ENCODE peak calls at places on chromosomes 4 and X, in four cellular contexts. W is HepG2, O is WTC11, M is K562. A is an unnamed sample.

GRCh38 chr4:24234288-24234848 is 344.5 kb upstream of the PPARGC1A start:
- DNase-seq in W (no peak), O (no peak), M (no peak), A (no peak)

GRCh38 chrX:45628041-45628440 is 427.4 kb upstream of the DIPK2B start:
- DNase-seq in W (no peak), O (no peak), M (no peak), A (no peak)

GRCh38 chr4:26080876-26081628 is 167.0 kb downstream of the SMIM20 start:
- DNase-seq in W (no peak), O (no peak), M (no peak), A (no peak)

GRCh38 chr4:4555916-4556315 is 14.1 kb upstream of the STX18 start:
- DNase-seq in W (peak), O (no peak), M (no peak), A (no peak)

GRCh38 chr4:39637572-39638357 is 900 bp downstream of the SMIM14 start:
- DNase-seq in W (peak), O (peak), M (peak), A (peak)

GRCh38 chrX:40938418-40938817 is 146.8 kb upstream of the USP9X start:
- DNase-seq in W (no peak), O (no peak), M (no peak), A (no peak)

GRCh38 chrX:95764972-95765451 is 919.6 kb upstream of the DIAPH2 start:
- DNase-seq in W (peak), O (no peak), M (peak), A (peak)

GRCh38 chrX:69060631-69061408 is 104.4 kb downstream of the PJA1 start:
- DNase-seq in W (peak), O (peak), M (no peak), A (no peak)

GRCh38 chrX:2457289-2458133 is 43.3 kb downstream of the DHRSX start:
- DNase-seq in W (no peak), O (peak), M (peak), A (peak)

GRCh38 chrX:151981129-151981528 is 6.7 kb upstream of the GABRE start:
- DNase-seq in W (no peak), O (no peak), M (no peak), A (no peak)

GRCh38 chrX:118025193-118025592 is 91.4 kb downstream of the KLHL13 start:
- DNase-seq in W (no peak), O (no peak), M (no peak), A (no peak)

GRCh38 chrX:71996138-71996537 is 85.5 kb downstream of the NHSL2 start:
- DNase-seq in W (no peak), O (no peak), M (no peak), A (no peak)

GRCh38 chr4:38141808-38142500 is 181.8 kb downstream of the PTTG2 start:
- DNase-seq in W (no peak), O (no peak), M (no peak), A (no peak)

GRCh38 chr4:35689866-35690265 is 554.4 kb downstream of the ARAP2 start:
- DNase-seq in W (no peak), O (no peak), M (no peak), A (no peak)

GRCh38 chr4:110733901-110734300 is 111.0 kb upstream of the PITX2 start:
- DNase-seq in W (no peak), O (no peak), M (no peak), A (no peak)

GRCh38 chrX:20361890-20362262 is 95.2 kb upstream of the RPS6KA3 start:
- DNase-seq in W (peak), O (no peak), M (no peak), A (peak)

GRCh38 chr4:146340798-146341197 is 126.5 kb downstream of the REELD1 start:
- DNase-seq in W (no peak), O (no peak), M (no peak), A (no peak)

GRCh38 chr4:44165938-44166337 is 282.7 kb downstream of the KCTD8 start:
- DNase-seq in W (no peak), O (no peak), M (no peak), A (no peak)

GRCh38 chr4:186487726-186488125 is 67.6 kb downstream of the MTNR1A start:
- DNase-seq in W (no peak), O (no peak), M (no peak), A (no peak)

GRCh38 chrX:139932077-139932900 is 564 bp downstream of the ATP11C start:
- DNase-seq in W (no peak), O (peak), M (peak), A (peak)

GRCh38 chr4:52234539-52235174 is 183.6 kb downstream of the SPATA18 start:
- DNase-seq in W (peak), O (no peak), M (peak), A (peak)

GRCh38 chrX:151697537-151697936 is 2.3 kb downstream of the PRRG3 start:
- DNase-seq in W (no peak), O (no peak), M (no peak), A (no peak)

GRCh38 chr4:8725071-8725841 is 132.7 kb downstream of the CPZ start:
- DNase-seq in W (no peak), O (no peak), M (no peak), A (no peak)

GRCh38 chrX:107123750-107124149 is 5.1 kb upstream of the RBM41 start:
- DNase-seq in W (no peak), O (no peak), M (no peak), A (no peak)

GRCh38 chr4:64432674-64433073 is 23.4 kb upstream of the TECRL start:
- DNase-seq in W (no peak), O (no peak), M (no peak), A (no peak)

GRCh38 chrX:48703642-48704481 is 7.3 kb downstream of the SUV39H1 start:
- DNase-seq in W (no peak), O (no peak), M (no peak), A (no peak)

GRCh38 chr4:173121044-173121685 is 47.4 kb upstream of the GALNT7 start:
- DNase-seq in W (no peak), O (peak), M (peak), A (no peak)

DNA sequence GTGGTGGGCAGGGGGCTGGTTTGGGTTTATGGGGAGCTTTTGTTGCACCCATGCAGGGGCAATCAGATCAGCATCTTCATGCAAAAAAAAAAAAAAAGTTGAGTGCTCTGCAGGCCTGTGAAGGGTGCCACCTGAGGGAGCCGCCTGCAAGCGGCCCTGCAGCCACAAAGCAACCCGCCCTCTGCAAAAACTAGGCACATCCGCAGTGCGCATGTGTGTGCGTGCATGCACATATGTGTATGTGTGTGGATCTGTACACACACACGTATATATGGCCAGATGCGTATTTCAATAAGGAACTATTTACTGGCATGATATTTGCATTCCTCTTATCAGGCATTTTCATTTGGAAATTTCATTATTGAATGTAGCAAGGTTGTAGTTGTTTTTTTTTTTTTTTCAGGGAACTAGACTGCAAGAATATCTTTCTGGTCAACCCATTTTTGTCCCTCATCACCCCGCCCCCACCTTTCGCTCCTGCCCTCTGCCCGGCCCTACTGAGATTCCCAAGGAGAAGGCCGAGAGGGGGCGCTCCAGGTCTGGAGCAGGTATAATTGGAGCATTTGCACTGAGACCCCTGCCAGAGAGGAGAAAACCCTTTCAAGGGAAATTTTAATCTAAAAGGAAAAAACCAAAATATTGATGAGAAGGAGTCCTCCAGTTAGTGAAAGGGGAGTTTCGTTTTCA is 18.1 kb downstream of the CCNQ start:
- DNase-seq in W (peak), O (peak), M (peak), A (peak)
- TF ChIP-seq ELF4 in W (no peak), O (no peak), M (no peak), A (no peak)

GRCh38 chr4:86358176-86358701 is 1.6 kb downstream of the MAPK10 start:
- DNase-seq in W (no peak), O (no peak), M (no peak), A (no peak)
- TF ChIP-seq ELF4 in W (no peak), O (no peak), M (no peak), A (no peak)

DNA sequence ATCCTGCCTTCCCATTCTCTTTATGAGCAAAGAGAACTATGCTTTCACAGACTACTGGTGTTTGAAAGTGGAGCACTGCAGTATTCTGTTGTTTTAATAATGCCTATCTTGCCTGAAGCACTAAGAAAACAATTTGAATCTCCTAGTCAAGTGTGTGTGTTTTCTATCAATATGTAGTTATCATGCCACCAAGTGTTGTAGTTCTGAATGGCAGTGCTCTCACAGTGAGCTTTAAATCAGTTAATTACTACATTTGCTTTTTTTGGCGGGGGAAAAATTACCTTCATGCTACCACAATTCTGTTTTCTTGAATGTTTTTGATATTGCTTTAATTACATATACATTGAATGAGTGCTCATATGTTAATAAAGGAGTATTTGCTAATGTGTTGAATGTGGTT is 143.6 kb upstream of the FAM47A start:
- DNase-seq in W (no peak), O (no peak), M (no peak), A (no peak)
- TF ChIP-seq ELF4 in W (no peak), O (no peak), M (no peak), A (no peak)

GRCh38 chr4:57048590-57049304 is 61.4 kb downstream of the IGFBP7 start:
- DNase-seq in W (no peak), O (no peak), M (no peak), A (no peak)

GRCh38 chr4:57055873-57056272 is 54.3 kb downstream of the IGFBP7 start:
- DNase-seq in W (no peak), O (no peak), M (no peak), A (no peak)

GRCh38 chr4:57053508-57053907 is 56.7 kb downstream of the IGFBP7 start:
- DNase-seq in W (no peak), O (no peak), M (no peak), A (no peak)

GRCh38 chr4:57051524-57051923 is 58.7 kb downstream of the IGFBP7 start:
- DNase-seq in W (no peak), O (no peak), M (no peak), A (no peak)

DNA sequence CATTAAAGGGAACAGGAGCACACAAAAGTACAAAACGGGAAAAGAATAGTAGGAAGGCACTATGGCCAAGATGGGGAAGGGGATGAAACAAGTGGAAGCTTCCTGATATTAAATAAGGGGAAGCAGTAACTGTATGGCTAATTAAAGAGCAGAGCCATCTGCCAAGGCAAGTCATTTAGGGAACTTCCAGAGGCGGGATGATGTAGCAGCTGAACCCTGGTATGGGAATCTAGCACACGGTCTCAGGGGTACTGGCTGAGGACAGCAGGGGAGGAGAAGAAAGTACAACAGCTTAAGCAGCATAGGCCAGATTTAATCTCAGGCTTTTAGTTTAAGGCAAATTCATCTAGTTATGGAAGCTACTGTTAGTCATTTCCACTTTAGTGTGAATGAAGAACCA is 59.1 kb downstream of the IGFBP7 start:
- DNase-seq in W (no peak), O (no peak), M (no peak), A (no peak)
- TF ChIP-seq ELF4 in W (no peak), O (no peak), M (no peak), A (no peak)

DNA sequence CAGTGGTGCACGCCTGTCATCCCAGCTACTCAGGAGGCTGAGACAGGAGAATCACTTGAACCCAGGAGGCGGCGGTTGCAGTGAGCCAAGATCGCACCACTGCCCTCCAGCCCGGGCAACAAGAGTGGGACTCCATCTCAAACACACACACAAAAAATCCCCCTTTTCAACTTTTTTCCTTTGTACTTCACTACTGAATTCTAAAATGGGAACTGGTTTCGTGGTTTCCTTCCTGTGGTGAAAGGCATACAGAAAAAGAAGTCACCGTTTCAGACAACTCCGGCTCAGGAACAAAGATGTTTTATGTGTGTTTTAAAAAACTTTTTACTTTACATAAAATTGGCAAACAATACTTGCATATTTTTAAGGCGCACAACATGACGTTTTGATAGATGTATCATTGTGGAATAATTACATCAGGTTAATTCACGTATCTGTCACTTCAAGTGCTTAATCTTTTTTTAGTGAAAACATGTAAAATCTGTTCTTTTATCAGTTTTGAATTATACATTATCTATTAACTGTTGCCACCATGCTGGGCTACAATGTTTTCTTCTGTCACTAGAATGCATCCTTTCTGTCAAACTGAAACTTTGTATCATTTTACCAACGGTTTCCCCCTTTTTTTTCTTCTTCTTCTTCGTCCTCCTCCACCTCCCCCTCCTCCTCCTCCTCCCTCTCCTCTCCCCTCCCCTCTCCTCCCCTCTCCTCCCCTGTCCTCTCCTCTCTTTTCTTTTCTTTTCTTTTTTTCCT is 186.0 kb downstream of the CRLF2 start:
- DNase-seq in W (no peak), O (no peak), M (no peak), A (no peak)
- TF ChIP-seq ELF4 in W (no peak), O (no peak), M (no peak), A (no peak)